ENCODE peak calls at places on chromosome 15, in six cellular contexts. V is heart left ventricle; K is activated naive CD8-positive, alpha-beta T cell treated with anti-CD3 and anti-CD28 coated beads, Interleukin-2, amount 50 U/mL, for 24 hours; R is AG09319; I is stimulated activated CD4-positive, alpha-beta T cell treated with anti-CD3 and anti-CD28 coated beads, TNF-alpha, amount 100 ng/mL, for 48 hours; X is mucosa of descending colon. A is an unnamed sample.

GRCh38 chr15:77720617-77721016 is 87.9 kb upstream of the LINGO1 start:
- DNase-seq in V (no peak), K (no peak), R (no peak), I (no peak), X (no peak), A (no peak)

GRCh38 chr15:60590935-60591490 is 112.1 kb upstream of the ICE2 start:
- DNase-seq in V (peak; percentile 45), K (peak; percentile 51), R (no peak), I (no peak), X (peak; percentile 68), A (no peak)

GRCh38 chr15:90315276-90315982 is 36.7 kb upstream of the ZNF774 start:
- DNase-seq in V (peak; percentile 84), K (no peak), R (no peak), I (no peak), X (peak; percentile 68), A (no peak)

GRCh38 chr15:47505712-47506542 is 211.4 kb upstream of the SEMA6D start:
- DNase-seq in V (no peak), K (no peak), R (peak; percentile 67), I (no peak), X (no peak), A (peak; percentile 40)

GRCh38 chr15:29854413-29854812 is 32.1 kb upstream of the TJP1 start:
- DNase-seq in V (no peak), K (no peak), R (no peak), I (no peak), X (no peak), A (no peak)

GRCh38 chr15:57752426-57752825 is 45.9 kb downstream of the POLR2M start:
- DNase-seq in V (peak; percentile 45), K (no peak), R (no peak), I (no peak), X (no peak), A (no peak)

GRCh38 chr15:71044006-71044405 is 71.3 kb upstream of the THSD4 start:
- DNase-seq in V (no peak), K (no peak), R (no peak), I (no peak), X (no peak), A (no peak)

GRCh38 chr15:84979651-84980050 is 2.0 kb upstream of the PDE8A start:
- DNase-seq in V (no peak), K (no peak), R (no peak), I (no peak), X (peak; percentile 66), A (no peak)

GRCh38 chr15:99466701-99467337 is 99.0 kb upstream of the MEF2A start:
- DNase-seq in V (no peak), K (no peak), R (no peak), I (no peak), X (no peak), A (no peak)

GRCh38 chr15:101538996-101539395 is 49.5 kb upstream of the PCSK6 start:
- DNase-seq in V (no peak), K (no peak), R (no peak), I (no peak), X (no peak), A (no peak)

GRCh38 chr15:86558252-86558651 is 478.6 kb downstream of the AGBL1 start:
- DNase-seq in V (no peak), K (no peak), R (no peak), I (no peak), X (no peak), A (no peak)

GRCh38 chr15:50943623-50944022 is 35.1 kb downstream of the AP4E1 start:
- DNase-seq in V (no peak), K (no peak), R (no peak), I (no peak), X (no peak), A (no peak)

GRCh38 chr15:48858401-48858800 is 19.5 kb upstream of the EID1 start:
- DNase-seq in V (no peak), K (no peak), R (no peak), I (no peak), X (no peak), A (no peak)

GRCh38 chr15:58332676-58333400 is 99.0 kb upstream of the LIPC start:
- DNase-seq in V (no peak), K (no peak), R (no peak), I (no peak), X (no peak), A (no peak)

GRCh38 chr15:24269166-24269571 is 406.4 kb upstream of the NPAP1 start:
- DNase-seq in V (no peak), K (no peak), R (no peak), I (no peak), X (peak; percentile 53), A (no peak)

GRCh38 chr15:26156041-26156440 is 292.9 kb upstream of the ATP10A start:
- DNase-seq in V (no peak), K (no peak), R (no peak), I (no peak), X (no peak), A (no peak)

GRCh38 chr15:88904257-88904807 is 8.8 kb downstream of the MFGE8 start:
- DNase-seq in V (no peak), K (no peak), R (no peak), I (no peak), X (no peak), A (no peak)